ENCODE peak calls at places on chromosome 9, in six cellular contexts. Z, D, E, X, O and U are unnamed samples.

GRCh38 chr9:134066546-134066922 is 1.3 kb downstream of the BRD3 start:
- DNase-seq in Z (no peak), D (no peak), E (no peak), X (no peak), O (no peak), U (no peak)

GRCh38 chr9:91197232-91198181 is 164.2 kb downstream of the AUH start:
- DNase-seq in Z (peak; percentile 53), D (no peak), E (no peak), X (no peak), O (peak; percentile 14), U (peak; percentile 87)

GRCh38 chr9:4517274-4517673 is 27.0 kb downstream of the SLC1A1 start:
- DNase-seq in Z (no peak), D (no peak), E (no peak), X (no peak), O (no peak), U (no peak)

GRCh38 chr9:18448101-18448500 is 25.9 kb upstream of the ADAMTSL1 start:
- DNase-seq in Z (no peak), D (no peak), E (no peak), X (no peak), O (no peak), U (no peak)

GRCh38 chr9:107462691-107463090 is 26.9 kb downstream of the KLF4 start:
- DNase-seq in Z (no peak), D (no peak), E (no peak), X (no peak), O (no peak), U (no peak)

GRCh38 chr9:6216951-6217350 is 1.3 kb downstream of the IL33 start:
- DNase-seq in Z (no peak), D (no peak), E (no peak), X (no peak), O (no peak), U (no peak)

GRCh38 chr9:136803551-136804508 is 3.9 kb upstream of the RABL6 start:
- DNase-seq in Z (no peak), D (no peak), E (no peak), X (no peak), O (no peak), U (no peak)

GRCh38 chr9:126694206-126695081 is 80.7 kb downstream of the LMX1B start:
- DNase-seq in Z (no peak), D (no peak), E (no peak), X (no peak), O (no peak), U (no peak)

GRCh38 chr9:1034271-1034670 is 15.9 kb upstream of the DMRT2 start:
- DNase-seq in Z (no peak), D (no peak), E (peak; percentile 42), X (no peak), O (no peak), U (no peak)

GRCh38 chr9:127033784-127034183 is 88.7 kb downstream of the ANGPTL2 start:
- DNase-seq in Z (peak; percentile 15), D (no peak), E (no peak), X (no peak), O (no peak), U (no peak)

GRCh38 chr9:132878695-132879064 is at the start of gene SPACA9:
- DNase-seq in Z (no peak), D (no peak), E (peak; percentile 15), X (no peak), O (peak; percentile 16), U (no peak)

GRCh38 chr9:35962126-35962906 is 4.4 kb upstream of the OR2S2 start:
- DNase-seq in Z (peak; percentile 15), D (no peak), E (no peak), X (no peak), O (no peak), U (no peak)

GRCh38 chr9:88976186-88976887 is 14.9 kb upstream of the S1PR3 start:
- DNase-seq in Z (no peak), D (no peak), E (no peak), X (no peak), O (no peak), U (no peak)

GRCh38 chr9:35002623-35003022 is 13.1 kb downstream of the DNAJB5 start:
- DNase-seq in Z (no peak), D (no peak), E (no peak), X (no peak), O (no peak), U (no peak)

GRCh38 chr9:112112519-112112918 is 62.6 kb downstream of the SUSD1 start:
- DNase-seq in Z (peak; percentile 57), D (no peak), E (no peak), X (no peak), O (no peak), U (no peak)

GRCh38 chr9:111052831-111053230 is 14.6 kb upstream of the LPAR1 start:
- DNase-seq in Z (no peak), D (no peak), E (no peak), X (no peak), O (no peak), U (no peak)

GRCh38 chr9:94802795-94803194 is 76.3 kb downstream of the AOPEP start:
- DNase-seq in Z (peak; percentile 91), D (no peak), E (no peak), X (no peak), O (no peak), U (no peak)

GRCh38 chr9:137421838-137422667 is 909 bp downstream of the EXD3 start:
- DNase-seq in Z (no peak), D (no peak), E (no peak), X (no peak), O (no peak), U (no peak)

GRCh38 chr9:105413486-105414068 is 34.3 kb upstream of the FSD1L start:
- DNase-seq in Z (no peak), D (no peak), E (no peak), X (no peak), O (no peak), U (peak; percentile 33)

GRCh38 chr9:71897573-71897972 is 13.4 kb downstream of the ABHD17B start:
- DNase-seq in Z (no peak), D (no peak), E (no peak), X (peak; percentile 67), O (no peak), U (no peak)

GRCh38 chr9:125659954-125660353 is 47.1 kb downstream of the MAPKAP1 start:
- DNase-seq in Z (no peak), D (no peak), E (no peak), X (no peak), O (no peak), U (no peak)

GRCh38 chr9:113503613-113504230 is 40.2 kb downstream of the RGS3 start:
- DNase-seq in Z (no peak), D (no peak), E (no peak), X (no peak), O (no peak), U (no peak)

GRCh38 chr9:127977877-127978647 is 2.7 kb downstream of the EEIG1 start:
- DNase-seq in Z (peak; percentile 48), D (no peak), E (no peak), X (no peak), O (no peak), U (no peak)

GRCh38 chr9:30915451-30915850 is 1469.0 kb upstream of the ACO1 start:
- DNase-seq in Z (no peak), D (no peak), E (no peak), X (no peak), O (no peak), U (no peak)

GRCh38 chr9:16100596-16101091 is 547.8 kb downstream of the CCDC171 start:
- DNase-seq in Z (no peak), D (no peak), E (no peak), X (no peak), O (no peak), U (peak; percentile 54)

GRCh38 chr9:88533951-88534455 is 975 bp upstream of the NXNL2 start:
- DNase-seq in Z (no peak), D (no peak), E (no peak), X (no peak), O (no peak), U (no peak)

GRCh38 chr9:5518937-5519319 is 8.6 kb downstream of the PDCD1LG2 start:
- DNase-seq in Z (no peak), D (no peak), E (no peak), X (peak; percentile 39), O (no peak), U (no peak)

GRCh38 chr9:110291921-110292575 is 35.7 kb upstream of the TXN start:
- DNase-seq in Z (no peak), D (no peak), E (no peak), X (no peak), O (no peak), U (no peak)

GRCh38 chr9:1916676-1917075 is 98.5 kb upstream of the SMARCA2 start:
- DNase-seq in Z (no peak), D (no peak), E (no peak), X (no peak), O (no peak), U (no peak)

GRCh38 chr9:136086213-136086881 is 8.7 kb downstream of the NACC2 start:
- DNase-seq in Z (no peak), D (no peak), E (no peak), X (no peak), O (no peak), U (no peak)

GRCh38 chr9:32755730-32756129 is 27.6 kb upstream of the TMEM215 start:
- DNase-seq in Z (no peak), D (no peak), E (no peak), X (no peak), O (no peak), U (no peak)

GRCh38 chr9:109251776-109252106 is 69.1 kb downstream of the EPB41L4B start:
- DNase-seq in Z (no peak), D (no peak), E (no peak), X (no peak), O (no peak), U (no peak)

GRCh38 chr9:110446171-110446570 is 108.5 kb upstream of the TXNDC8 start:
- DNase-seq in Z (no peak), D (no peak), E (no peak), X (no peak), O (no peak), U (no peak)